ENCODE peak calls at places on chromosomes 2 and 18, in eight cellular contexts. F is esophagus squamous epithelium; Y is NT2/D1; A is A673; W is tibial artery; Q is transverse colon; V is CD8-positive, alpha-beta T cell; K is cardiac muscle cell. M is an unnamed sample.
A peak's percentile ranks its signal among the peaks of the same experiment; 100 is the strongest.

GRCh38 chr2:45973426-45973825 is 322.0 kb downstream of the PRKCE start:
- DNase-seq in F (no peak), Y (no peak), A (peak; percentile 58), W (no peak), Q (no peak), V (no peak), K (no peak), M (no peak)

GRCh38 chr2:151051584-151052220 is 210.0 kb downstream of the RBM43 start:
- DNase-seq in F (no peak), Y (no peak), A (peak; percentile 71), W (peak; percentile 46), Q (peak; percentile 11), V (no peak), K (peak; percentile 39), M (no peak)

GRCh38 chr18:48952287-48953095 is 1.7 kb upstream of the SMAD7 start:
- DNase-seq in F (no peak), Y (no peak), A (peak; percentile 54), W (peak; percentile 85), Q (peak; percentile 80), V (peak; percentile 73), K (peak; percentile 92), M (peak; percentile 85)

GRCh38 chr2:238286987-238287386 is 1.4 kb downstream of the PER2 start:
- DNase-seq in F (no peak), Y (no peak), A (no peak), W (no peak), Q (no peak), V (no peak), K (no peak), M (no peak)

GRCh38 chr18:73564073-73564472 is 583.6 kb downstream of the FBXO15 start:
- DNase-seq in F (no peak), Y (no peak), A (peak; percentile 40), W (no peak), Q (no peak), V (no peak), K (no peak), M (no peak)

GRCh38 chr2:36427790-36428243 is 72.2 kb downstream of the CRIM1 start:
- DNase-seq in F (no peak), Y (no peak), A (no peak), W (no peak), Q (no peak), V (no peak), K (no peak), M (no peak)

GRCh38 chr2:187915810-187916209 is 361.6 kb upstream of the TFPI start:
- DNase-seq in F (no peak), Y (no peak), A (no peak), W (no peak), Q (no peak), V (no peak), K (no peak), M (no peak)

GRCh38 chr2:166361351-166362153 is 14.2 kb downstream of the SCN9A start:
- DNase-seq in F (no peak), Y (no peak), A (peak; percentile 78), W (no peak), Q (no peak), V (no peak), K (peak; percentile 37), M (no peak)

GRCh38 chr2:201955702-201956141 is 77.9 kb upstream of the FZD7 start:
- DNase-seq in F (no peak), Y (no peak), A (no peak), W (peak; percentile 60), Q (no peak), V (no peak), K (no peak), M (no peak)

GRCh38 chr2:112665113-112665780 is 19.5 kb downstream of the SLC20A1 start:
- DNase-seq in F (no peak), Y (no peak), A (no peak), W (no peak), Q (no peak), V (no peak), K (no peak), M (no peak)

GRCh38 chr2:101157272-101157671 is 6.1 kb upstream of the TBC1D8 start:
- DNase-seq in F (no peak), Y (no peak), A (no peak), W (no peak), Q (no peak), V (no peak), K (no peak), M (no peak)

GRCh38 chr18:75574197-75574596 is 146.7 kb upstream of the SMIM21 start:
- DNase-seq in F (no peak), Y (no peak), A (no peak), W (no peak), Q (no peak), V (no peak), K (no peak), M (no peak)

GRCh38 chr2:61549546-61549945 is 11.4 kb upstream of the XPO1 start:
- DNase-seq in F (no peak), Y (no peak), A (no peak), W (no peak), Q (no peak), V (no peak), K (no peak), M (no peak)

GRCh38 chr2:63424329-63425078 is 163.8 kb downstream of the WDPCP start:
- DNase-seq in F (no peak), Y (peak; percentile 65), A (peak; percentile 78), W (no peak), Q (no peak), V (no peak), K (no peak), M (no peak)

GRCh38 chr2:70936979-70937811 is 1.5 kb downstream of the ATP6V1B1 start:
- DNase-seq in F (no peak), Y (no peak), A (no peak), W (no peak), Q (no peak), V (no peak), K (no peak), M (no peak)

GRCh38 chr2:233386382-233387041 is 32.2 kb downstream of the DGKD start:
- DNase-seq in F (no peak), Y (no peak), A (no peak), W (peak; percentile 26), Q (no peak), V (no peak), K (no peak), M (no peak)

GRCh38 chr2:30417253-30417652 is 29.8 kb upstream of the LCLAT1 start:
- DNase-seq in F (no peak), Y (peak; percentile 36), A (no peak), W (peak; percentile 80), Q (peak; percentile 25), V (no peak), K (no peak), M (peak; percentile 53)

GRCh38 chr18:13222371-13223281 is 4.1 kb downstream of the LDLRAD4 start:
- DNase-seq in F (no peak), Y (no peak), A (peak; percentile 57), W (peak; percentile 65), Q (peak; percentile 80), V (no peak), K (no peak), M (peak; percentile 78)

GRCh38 chr18:41324934-41325333 is 630.1 kb upstream of the PIK3C3 start:
- DNase-seq in F (no peak), Y (no peak), A (no peak), W (no peak), Q (no peak), V (no peak), K (no peak), M (no peak)

GRCh38 chr2:154238252-154238651 is 366.5 kb downstream of the GALNT13 start:
- DNase-seq in F (no peak), Y (no peak), A (no peak), W (no peak), Q (no peak), V (no peak), K (no peak), M (no peak)

GRCh38 chr2:104849618-104850097 is 4.3 kb upstream of the POU3F3 start:
- DNase-seq in F (no peak), Y (no peak), A (peak; percentile 73), W (no peak), Q (peak; percentile 71), V (no peak), K (peak; percentile 87), M (no peak)

GRCh38 chr2:104846955-104847820 is 6.7 kb upstream of the POU3F3 start:
- DNase-seq in F (no peak), Y (no peak), A (no peak), W (no peak), Q (no peak), V (no peak), K (no peak), M (no peak)

GRCh38 chr2:104849036-104849551 is 4.8 kb upstream of the POU3F3 start:
- DNase-seq in F (no peak), Y (no peak), A (no peak), W (no peak), Q (no peak), V (no peak), K (no peak), M (no peak)

GRCh38 chr2:104847821-104848160 is 6.1 kb upstream of the POU3F3 start:
- DNase-seq in F (no peak), Y (no peak), A (no peak), W (no peak), Q (no peak), V (no peak), K (no peak), M (no peak)

GRCh38 chr2:104848526-104848925 is 5.4 kb upstream of the POU3F3 start:
- DNase-seq in F (no peak), Y (no peak), A (no peak), W (no peak), Q (no peak), V (no peak), K (no peak), M (no peak)
- H3K27me3 ChIP-seq in F (peaks cover 100% of the 10 kb centered on the region), Y (peaks cover 100% of the 10 kb centered on the region), A (peaks cover 98% of the 10 kb centered on the region), W (peaks cover 92% of the 10 kb centered on the region), Q (peaks cover 100% of the 10 kb centered on the region), V (peaks cover 36% of the 10 kb centered on the region), K (peaks cover 100% of the 10 kb centered on the region), M (peaks cover 100% of the 10 kb centered on the region)

GRCh38 chr2:47599171-47599570 is 183.8 kb upstream of the MSH6 start:
- DNase-seq in F (no peak), Y (no peak), A (no peak), W (no peak), Q (no peak), V (no peak), K (no peak), M (no peak)
- H3K27me3 ChIP-seq in F (no peaks in the 10 kb centered on the region), Y (no peaks in the 10 kb centered on the region), A (peaks cover 7% of the 10 kb centered on the region), W (no peaks in the 10 kb centered on the region), Q (no peaks in the 10 kb centered on the region), V (no peaks in the 10 kb centered on the region), K (no peaks in the 10 kb centered on the region), M (peaks cover 6% of the 10 kb centered on the region)

DNA sequence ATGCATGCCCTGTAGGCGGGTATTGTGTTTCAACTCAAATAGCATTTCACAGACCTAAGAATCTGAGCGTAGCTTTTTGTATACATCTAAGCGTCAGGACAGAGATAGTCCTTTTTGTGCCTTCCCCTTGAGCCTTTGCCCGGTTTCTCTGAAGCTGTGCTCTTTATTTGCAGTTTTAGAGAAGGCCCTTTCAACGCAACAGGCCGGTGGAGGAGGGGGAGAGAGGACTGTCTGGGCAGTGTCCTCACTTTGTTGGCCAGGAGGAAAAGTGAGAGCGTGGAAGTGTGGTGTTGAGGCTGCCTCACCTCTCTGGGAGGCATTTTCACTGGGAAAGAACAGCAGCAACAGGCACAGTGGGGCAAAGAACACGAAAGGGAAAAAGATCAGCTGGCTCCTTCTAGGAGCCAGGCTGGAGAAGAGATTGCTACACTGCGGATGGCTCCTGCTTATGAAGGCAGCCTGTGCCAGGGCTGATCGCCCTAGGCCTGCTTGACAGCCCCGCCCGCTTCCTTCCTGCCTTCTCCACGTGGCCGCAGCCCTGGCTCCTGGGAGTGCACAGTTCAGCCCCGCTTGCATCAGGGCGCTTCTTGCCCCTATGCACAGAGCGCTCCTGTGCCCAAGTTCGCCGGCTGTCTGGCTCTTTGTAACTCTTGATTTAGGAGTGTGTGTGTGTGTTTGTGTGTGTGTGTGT is 195.6 kb upstream of the POU3F3 start:
- DNase-seq in F (no peak), Y (no peak), A (peak; percentile 3), W (peak; percentile 58), Q (peak; percentile 12), V (no peak), K (peak; percentile 5), M (peak; percentile 62)
- H3K27me3 ChIP-seq in F (peaks cover 27% of the 10 kb centered on the region), Y (peaks cover 10% of the 10 kb centered on the region), A (peaks cover 11% of the 10 kb centered on the region), W (peaks cover 16% of the 10 kb centered on the region), Q (peaks cover 9% of the 10 kb centered on the region), V (no peaks in the 10 kb centered on the region), K (peaks cover 65% of the 10 kb centered on the region), M (peaks cover 64% of the 10 kb centered on the region)

GRCh38 chr2:96404446-96405373 is 69.1 kb downstream of the NCAPH start:
- DNase-seq in F (no peak), Y (no peak), A (peak; percentile 72), W (no peak), Q (peak; percentile 43), V (no peak), K (no peak), M (peak; percentile 36)
- H3K27me3 ChIP-seq in F (peaks cover 16% of the 10 kb centered on the region), Y (no peaks in the 10 kb centered on the region), A (no peaks in the 10 kb centered on the region), W (no peaks in the 10 kb centered on the region), Q (no peaks in the 10 kb centered on the region), V (no peaks in the 10 kb centered on the region), K (no peaks in the 10 kb centered on the region), M (no peaks in the 10 kb centered on the region)

M was measured in left ventricle myocardium inferior.